ENCODE peak calls at places on chromosomes 1 and 21, in seven cellular contexts. D is mucosa of descending colon, L is endothelial cell, A is HFFc6, K is progenitor cell of endocrine pancreas, W is dorsolateral prefrontal cortex, C is neural progenitor cell. G is an unnamed sample.
A peak's percentile ranks its signal among the peaks of the same experiment; 100 is the strongest.

GRCh38 chr21:34974162-34974981 is 74.7 kb downstream of the RUNX1 start:
- DNase-seq in D (no peak), W (no peak), K (no peak), L (no peak), A (no peak), C (no peak), G (peak; percentile 31)

GRCh38 chr1:54401799-54402198 is 4.4 kb downstream of the SSBP3 start:
- DNase-seq in D (no peak), A (no peak), W (no peak), L (no peak), K (no peak), C (no peak), G (no peak)

GRCh38 chr1:176785810-176786209 is 322.8 kb downstream of the PAPPA2 start:
- DNase-seq in C (no peak), D (no peak), W (no peak), K (no peak), L (no peak), A (no peak), G (no peak)

GRCh38 chr1:62229468-62229867 is 34.8 kb downstream of the L1TD1 start:
- DNase-seq in L (no peak), A (no peak), C (no peak), W (no peak), D (no peak), K (no peak), G (no peak)

GRCh38 chr1:3786468-3787346 is 9.6 kb downstream of the LRRC47 start:
- DNase-seq in L (no peak), A (no peak), C (no peak), W (no peak), K (no peak), D (no peak), G (no peak)

GRCh38 chr1:160083968-160084770 is 2.8 kb downstream of the KCNJ9 start:
- DNase-seq in L (peak; percentile 58), W (no peak), A (no peak), C (peak; percentile 78), D (peak; percentile 91), K (peak; percentile 82), G (peak; percentile 43)

GRCh38 chr1:225470210-225470609 is 42.4 kb upstream of the LBR start:
- DNase-seq in C (no peak), A (no peak), W (no peak), K (no peak), L (no peak), D (no peak), G (no peak)

GRCh38 chr1:171142451-171143121 is 42.5 kb upstream of the FMO2 start:
- DNase-seq in C (peak; percentile 45), L (no peak), D (no peak), W (no peak), A (peak; percentile 33), K (no peak), G (no peak)

GRCh38 chr21:41947596-41948403 is 6.0 kb downstream of the C2CD2 start:
- DNase-seq in L (no peak), D (no peak), K (no peak), W (peak; percentile 89), C (no peak), A (peak; percentile 27), G (no peak)

GRCh38 chr21:42535602-42536171 is 22.0 kb downstream of the SLC37A1 start:
- DNase-seq in A (no peak), W (peak; percentile 33), C (no peak), K (no peak), L (no peak), D (peak; percentile 62), G (no peak)

GRCh38 chr1:31627930-31628421 is 10.5 kb downstream of the HCRTR1 start:
- DNase-seq in C (no peak), W (no peak), L (no peak), A (no peak), K (no peak), D (no peak), G (no peak)

GRCh38 chr1:27331922-27332321 is 9.9 kb upstream of the SYTL1 start:
- DNase-seq in A (no peak), W (no peak), K (no peak), C (no peak), D (no peak), L (no peak), G (no peak)

GRCh38 chr1:60068393-60069045 is 5.1 kb downstream of the C1orf87 start:
- DNase-seq in C (no peak), L (no peak), W (no peak), A (peak; percentile 16), D (no peak), K (no peak), G (no peak)

GRCh38 chr1:224157316-224157715 is 25.7 kb upstream of the DEGS1 start:
- DNase-seq in K (no peak), W (no peak), C (no peak), D (no peak), A (no peak), L (no peak), G (no peak)

DNA sequence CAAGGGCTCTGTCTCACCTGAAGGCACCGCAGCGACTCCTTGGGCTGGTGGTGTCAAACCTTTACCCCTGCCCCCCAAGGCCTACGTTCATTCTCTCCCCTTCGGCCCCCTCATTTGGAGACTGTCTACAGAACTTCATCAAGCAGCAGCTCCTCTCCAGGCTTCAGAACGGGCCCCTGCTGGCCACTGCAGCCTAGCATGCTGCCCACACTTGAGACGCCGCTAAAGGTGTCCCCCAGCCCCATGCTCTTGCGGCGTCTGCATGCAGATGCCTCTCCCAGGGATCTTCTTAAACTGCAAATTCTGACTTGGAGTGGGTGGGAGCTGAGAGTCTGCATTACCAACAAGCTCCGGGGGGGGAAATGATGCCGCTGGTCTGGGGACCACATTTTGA is 104.2 kb downstream of the PRDM2 start:
- DNase-seq in L (no peak), C (no peak), A (no peak), K (no peak), W (no peak), D (no peak), G (no peak)
- TF ChIP-seq CTCF in L (no peak), C (no peak), A (no peak), K (no peak), W (no peak), D (no peak), G (no peak)

GRCh38 chr1:8075511-8076051 is 49.5 kb upstream of the ERRFI1 start:
- DNase-seq in L (no peak), A (peak; percentile 21), W (no peak), D (no peak), C (no peak), K (no peak), G (no peak)

GRCh38 chr1:8078176-8078671 is 52.1 kb upstream of the ERRFI1 start:
- DNase-seq in A (peak; percentile 78), K (no peak), W (no peak), D (no peak), L (no peak), C (no peak), G (no peak)

GRCh38 chr1:8076171-8076570 is 50.1 kb upstream of the ERRFI1 start:
- DNase-seq in L (no peak), C (no peak), K (no peak), W (no peak), D (no peak), A (no peak), G (no peak)

GRCh38 chr1:8077602-8078001 is 51.5 kb upstream of the ERRFI1 start:
- DNase-seq in C (no peak), W (no peak), K (no peak), D (no peak), L (no peak), A (no peak), G (no peak)

DNA sequence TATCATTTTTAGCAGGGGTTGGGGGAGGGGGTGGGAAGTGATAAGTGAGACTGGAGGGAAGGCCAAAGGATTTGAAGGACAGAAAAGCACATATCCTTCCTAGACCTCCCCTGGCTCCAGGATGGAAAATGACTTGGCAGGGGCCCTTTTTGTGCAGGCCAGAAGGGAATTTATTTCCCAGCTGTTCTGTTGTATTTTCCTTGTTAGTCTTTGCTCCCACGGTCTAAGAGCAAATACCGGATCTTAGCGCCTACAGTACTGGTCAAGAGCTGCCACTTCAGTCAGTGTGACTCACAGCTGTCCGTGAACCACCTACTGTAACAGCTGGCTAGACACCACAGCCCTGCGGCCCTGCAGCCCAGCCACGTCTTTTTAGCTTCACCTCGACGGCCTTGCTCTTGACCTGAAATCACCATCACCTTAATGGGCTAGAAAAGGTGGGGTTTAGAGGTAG is 51.0 kb upstream of the ERRFI1 start:
- DNase-seq in A (peak; percentile 83), D (peak; percentile 54), K (no peak), L (no peak), W (no peak), C (peak; percentile 10), G (no peak)
- TF ChIP-seq CTCF in A (no peak), D (no peak), K (no peak), L (no peak), W (no peak), C (no peak), G (no peak)

GRCh38 chr1:230823421-230823820 is 44.9 kb downstream of the C1orf198 start:
- DNase-seq in W (no peak), L (peak; percentile 13), A (no peak), C (no peak), D (no peak), K (no peak), G (no peak)

GRCh38 chr1:230820568-230820967 is 47.8 kb downstream of the C1orf198 start:
- DNase-seq in C (no peak), W (no peak), D (no peak), A (no peak), K (no peak), L (no peak), G (no peak)

GRCh38 chr1:230821346-230821745 is 47.0 kb downstream of the C1orf198 start:
- DNase-seq in W (no peak), K (no peak), A (no peak), D (no peak), C (no peak), L (no peak), G (no peak)

GRCh38 chr1:230823835-230824485 is 44.4 kb downstream of the C1orf198 start:
- DNase-seq in A (no peak), C (no peak), L (no peak), K (no peak), D (no peak), W (no peak), G (no peak)

GRCh38 chr1:230822092-230822581 is 46.2 kb downstream of the C1orf198 start:
- DNase-seq in C (no peak), K (no peak), D (no peak), W (no peak), A (no peak), L (no peak), G (no peak)
- TF ChIP-seq CTCF in C (no peak), K (no peak), D (no peak), W (no peak), A (no peak), L (no peak), G (no peak)

GRCh38 chr1:41819069-41819468 is 99.7 kb downstream of the HIVEP3 start:
- DNase-seq in W (no peak), C (no peak), K (no peak), L (no peak), A (no peak), D (no peak), G (no peak)

GRCh38 chr1:41827991-41828570 is 90.6 kb downstream of the HIVEP3 start:
- DNase-seq in D (no peak), W (no peak), C (no peak), L (no peak), K (no peak), A (no peak), G (no peak)

GRCh38 chr1:41822865-41823264 is 95.9 kb downstream of the HIVEP3 start:
- DNase-seq in A (no peak), W (no peak), L (no peak), D (no peak), C (no peak), K (no peak), G (no peak)

GRCh38 chr1:41819843-41820242 is 98.9 kb downstream of the HIVEP3 start:
- DNase-seq in K (no peak), A (no peak), W (no peak), C (no peak), D (no peak), L (no peak), G (no peak)

GRCh38 chr1:41823453-41823852 is 95.3 kb downstream of the HIVEP3 start:
- DNase-seq in C (peak; percentile 93), L (no peak), W (no peak), K (peak; percentile 23), D (no peak), A (no peak), G (no peak)
- TF ChIP-seq CTCF in C (no peak), L (no peak), W (no peak), K (no peak), D (no peak), A (no peak), G (no peak)

G was measured in natural killer cell.